ENCODE peak calls at places on chromosomes 1 and 21, in ten cellular contexts. One of them, this sample, is unnamed.

GRCh38 chr1:12359734-12360133 is 129.9 kb downstream of the VPS13D start:
- DNase-seq in heart right ventricle: no peak
- DNase-seq in lung: no peak
- DNase-seq in foreskin fibroblast: no peak
- DNase-seq in colonic mucosa: no peak
- DNase-seq in astrocyte of the spinal cord: no peak
- DNase-seq in cardiac muscle cell: peak; percentile 32
- DNase-seq in DND-41: no peak
- DNase-seq in dorsolateral prefrontal cortex: no peak
- DNase-seq in mammary epithelial cell: peak; percentile 9
- DNase-seq in this sample: no peak

GRCh38 chr1:109704173-109704572 is 7.9 kb upstream of the GSTM5 start:
- DNase-seq in mammary epithelial cell: no peak
- DNase-seq in astrocyte of the spinal cord: no peak
- DNase-seq in dorsolateral prefrontal cortex: no peak
- DNase-seq in foreskin fibroblast: no peak
- DNase-seq in cardiac muscle cell: no peak
- DNase-seq in lung: no peak
- DNase-seq in colonic mucosa: no peak
- DNase-seq in DND-41: no peak
- DNase-seq in heart right ventricle: no peak
- DNase-seq in this sample: no peak

GRCh38 chr21:43360441-43361126 is 66.3 kb downstream of the SIK1 start:
- DNase-seq in foreskin fibroblast: no peak
- DNase-seq in astrocyte of the spinal cord: no peak
- DNase-seq in cardiac muscle cell: no peak
- DNase-seq in lung: no peak
- DNase-seq in heart right ventricle: no peak
- DNase-seq in colonic mucosa: no peak
- DNase-seq in DND-41: no peak
- DNase-seq in mammary epithelial cell: no peak
- DNase-seq in dorsolateral prefrontal cortex: no peak
- DNase-seq in this sample: no peak

GRCh38 chr1:156551066-156551643 is 21.2 kb downstream of the IQGAP3 start:
- DNase-seq in heart right ventricle: no peak
- DNase-seq in astrocyte of the spinal cord: no peak
- DNase-seq in DND-41: no peak
- DNase-seq in mammary epithelial cell: no peak
- DNase-seq in lung: no peak
- DNase-seq in dorsolateral prefrontal cortex: no peak
- DNase-seq in cardiac muscle cell: no peak
- DNase-seq in colonic mucosa: no peak
- DNase-seq in foreskin fibroblast: peak; percentile 55
- DNase-seq in this sample: no peak

GRCh38 chr1:202944438-202944921 is 13.6 kb downstream of the ADIPOR1 start:
- DNase-seq in astrocyte of the spinal cord: no peak
- DNase-seq in foreskin fibroblast: no peak
- DNase-seq in lung: no peak
- DNase-seq in colonic mucosa: no peak
- DNase-seq in DND-41: no peak
- DNase-seq in dorsolateral prefrontal cortex: no peak
- DNase-seq in heart right ventricle: no peak
- DNase-seq in cardiac muscle cell: no peak
- DNase-seq in mammary epithelial cell: no peak
- DNase-seq in this sample: no peak

GRCh38 chr1:152047954-152048640 is 11.3 kb upstream of the S100A11 start:
- DNase-seq in dorsolateral prefrontal cortex: peak; percentile 44
- DNase-seq in foreskin fibroblast: peak; percentile 99
- DNase-seq in mammary epithelial cell: peak; percentile 99
- DNase-seq in cardiac muscle cell: peak; percentile 88
- DNase-seq in astrocyte of the spinal cord: peak; percentile 99
- DNase-seq in heart right ventricle: peak; percentile 91
- DNase-seq in colonic mucosa: peak; percentile 92
- DNase-seq in DND-41: peak; percentile 90
- DNase-seq in lung: peak; percentile 93
- DNase-seq in this sample: peak; percentile 97

GRCh38 chr1:60874703-60875102 is 207.7 kb upstream of the NFIA start:
- DNase-seq in dorsolateral prefrontal cortex: no peak
- DNase-seq in DND-41: no peak
- DNase-seq in astrocyte of the spinal cord: peak; percentile 70
- DNase-seq in lung: no peak
- DNase-seq in mammary epithelial cell: peak; percentile 85
- DNase-seq in colonic mucosa: no peak
- DNase-seq in cardiac muscle cell: no peak
- DNase-seq in heart right ventricle: no peak
- DNase-seq in foreskin fibroblast: peak; percentile 92
- DNase-seq in this sample: no peak

GRCh38 chr1:94636625-94637024 is 95.1 kb upstream of the F3 start:
- DNase-seq in heart right ventricle: no peak
- DNase-seq in DND-41: no peak
- DNase-seq in lung: no peak
- DNase-seq in foreskin fibroblast: peak; percentile 71
- DNase-seq in colonic mucosa: no peak
- DNase-seq in cardiac muscle cell: no peak
- DNase-seq in astrocyte of the spinal cord: no peak
- DNase-seq in dorsolateral prefrontal cortex: no peak
- DNase-seq in mammary epithelial cell: peak; percentile 53
- DNase-seq in this sample: no peak

GRCh38 chr1:178011101-178011828 is 41.4 kb upstream of the SEC16B start:
- DNase-seq in lung: no peak
- DNase-seq in cardiac muscle cell: no peak
- DNase-seq in DND-41: no peak
- DNase-seq in astrocyte of the spinal cord: peak; percentile 36
- DNase-seq in dorsolateral prefrontal cortex: no peak
- DNase-seq in colonic mucosa: no peak
- DNase-seq in heart right ventricle: no peak
- DNase-seq in mammary epithelial cell: peak; percentile 89
- DNase-seq in foreskin fibroblast: peak; percentile 70
- DNase-seq in this sample: no peak

GRCh38 chr1:185533596-185533995 is 200.6 kb upstream of the HMCN1 start:
- DNase-seq in cardiac muscle cell: peak; percentile 2
- DNase-seq in heart right ventricle: no peak
- DNase-seq in mammary epithelial cell: no peak
- DNase-seq in colonic mucosa: no peak
- DNase-seq in lung: no peak
- DNase-seq in DND-41: no peak
- DNase-seq in foreskin fibroblast: no peak
- DNase-seq in dorsolateral prefrontal cortex: no peak
- DNase-seq in astrocyte of the spinal cord: no peak
- DNase-seq in this sample: no peak

GRCh38 chr1:61198554-61198953 is 116.2 kb downstream of the NFIA start:
- DNase-seq in heart right ventricle: no peak
- DNase-seq in astrocyte of the spinal cord: no peak
- DNase-seq in mammary epithelial cell: no peak
- DNase-seq in cardiac muscle cell: no peak
- DNase-seq in colonic mucosa: no peak
- DNase-seq in dorsolateral prefrontal cortex: no peak
- DNase-seq in DND-41: no peak
- DNase-seq in foreskin fibroblast: no peak
- DNase-seq in lung: no peak
- DNase-seq in this sample: no peak

GRCh38 chr1:212914789-212915188 is 35.6 kb upstream of the VASH2 start:
- DNase-seq in lung: no peak
- DNase-seq in astrocyte of the spinal cord: no peak
- DNase-seq in mammary epithelial cell: no peak
- DNase-seq in foreskin fibroblast: no peak
- DNase-seq in heart right ventricle: no peak
- DNase-seq in DND-41: no peak
- DNase-seq in cardiac muscle cell: no peak
- DNase-seq in dorsolateral prefrontal cortex: no peak
- DNase-seq in colonic mucosa: no peak
- DNase-seq in this sample: no peak

DNA sequence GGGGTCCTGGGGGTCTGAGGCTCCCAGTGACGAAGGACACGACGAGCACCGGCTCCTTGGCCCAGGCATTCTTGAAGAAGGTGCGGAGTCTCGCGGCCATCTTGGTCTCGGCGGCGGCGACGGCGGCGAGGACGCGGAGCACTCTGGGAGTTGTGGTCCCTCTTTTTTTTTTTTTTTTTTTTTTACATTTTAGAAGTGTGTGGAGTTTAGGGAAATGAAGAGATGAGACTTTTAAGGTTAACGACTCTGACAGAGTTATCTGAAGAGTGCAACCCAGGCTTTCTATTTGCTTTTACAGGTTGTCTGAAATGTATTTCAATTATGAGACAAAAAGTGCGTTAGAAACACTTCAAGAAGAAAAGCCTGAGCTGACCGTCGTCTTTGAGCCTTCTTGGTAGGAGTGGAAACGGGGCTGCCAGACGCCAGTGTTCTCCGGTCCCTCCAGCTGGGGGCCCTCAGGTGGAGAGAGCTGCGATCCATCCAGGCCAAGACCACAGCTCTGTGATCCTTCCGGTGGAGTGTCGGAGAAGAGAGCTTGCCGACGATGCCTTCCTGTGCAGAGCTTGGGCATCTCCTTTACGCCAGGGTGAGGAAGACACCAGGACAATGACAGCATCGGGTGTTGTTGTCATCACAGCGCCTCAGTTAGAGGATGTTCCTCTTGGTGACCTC is 9.7 kb downstream of the OR2B11 start:
- DNase-seq in DND-41: no peak
- DNase-seq in dorsolateral prefrontal cortex: peak; percentile 66
- DNase-seq in lung: peak; percentile 59
- DNase-seq in mammary epithelial cell: peak; percentile 31
- DNase-seq in cardiac muscle cell: peak; percentile 63
- DNase-seq in foreskin fibroblast: peak; percentile 83
- DNase-seq in heart right ventricle: peak; percentile 57
- DNase-seq in astrocyte of the spinal cord: peak; percentile 75
- DNase-seq in colonic mucosa: peak; percentile 56
- DNase-seq in this sample: peak; percentile 86
- TF ChIP-seq CTCF in DND-41: no peak
- TF ChIP-seq CTCF in dorsolateral prefrontal cortex: peak; percentile 7
- TF ChIP-seq CTCF in lung: no peak
- TF ChIP-seq CTCF in mammary epithelial cell: no peak
- TF ChIP-seq CTCF in cardiac muscle cell: no peak
- TF ChIP-seq CTCF in foreskin fibroblast: no peak
- TF ChIP-seq CTCF in heart right ventricle: no peak
- TF ChIP-seq CTCF in astrocyte of the spinal cord: no peak
- TF ChIP-seq CTCF in colonic mucosa: no peak
- TF ChIP-seq CTCF in this sample: no peak

DNA sequence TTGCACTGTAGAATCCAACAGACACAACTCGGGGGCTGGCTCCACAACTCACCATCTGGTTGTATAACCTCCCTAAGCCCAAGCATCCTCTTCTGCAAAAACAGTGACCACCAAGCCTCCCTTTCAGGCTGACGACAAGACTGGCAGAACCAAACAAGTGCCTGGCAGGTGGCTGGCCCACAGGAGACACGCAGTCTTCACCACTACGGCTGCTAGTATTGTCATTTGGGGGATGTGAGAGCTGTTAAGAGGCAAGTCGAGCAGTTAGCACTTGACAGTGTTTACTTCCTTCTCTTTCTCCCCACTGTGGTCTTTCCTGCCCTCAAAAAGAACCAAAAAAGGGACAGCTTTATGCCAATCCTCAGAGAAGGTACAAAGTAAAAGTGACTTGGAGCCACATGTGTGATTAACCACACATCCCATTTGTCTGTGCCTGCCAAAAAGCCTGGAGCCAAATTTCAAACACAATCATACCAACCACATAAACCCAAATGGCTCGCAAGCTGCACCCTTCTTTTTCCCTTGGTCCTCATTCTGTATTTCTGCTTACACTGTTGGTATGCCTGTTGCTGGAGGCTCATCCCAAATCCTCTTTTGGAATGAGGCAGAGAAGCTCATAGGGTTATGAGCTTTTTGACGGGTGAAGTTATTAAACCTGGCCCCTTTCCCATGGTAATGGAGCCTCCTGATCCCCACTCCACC is 94.1 kb downstream of the TGFBR3 start:
- DNase-seq in lung: no peak
- DNase-seq in DND-41: peak; percentile 52
- DNase-seq in heart right ventricle: no peak
- DNase-seq in cardiac muscle cell: no peak
- DNase-seq in colonic mucosa: no peak
- DNase-seq in mammary epithelial cell: no peak
- DNase-seq in foreskin fibroblast: peak; percentile 59
- DNase-seq in dorsolateral prefrontal cortex: no peak
- DNase-seq in astrocyte of the spinal cord: no peak
- DNase-seq in this sample: no peak
- H3K4me3 ChIP-seq in lung: no peak overlapping the region
- H3K4me3 ChIP-seq in DND-41: no peak overlapping the region
- H3K4me3 ChIP-seq in heart right ventricle: no peak overlapping the region
- H3K4me3 ChIP-seq in cardiac muscle cell: no peak overlapping the region
- H3K4me3 ChIP-seq in colonic mucosa: no peak overlapping the region
- H3K4me3 ChIP-seq in mammary epithelial cell: no peak overlapping the region
- H3K4me3 ChIP-seq in foreskin fibroblast: no peak overlapping the region
- H3K4me3 ChIP-seq in dorsolateral prefrontal cortex: no peak overlapping the region
- H3K4me3 ChIP-seq in astrocyte of the spinal cord: no peak overlapping the region
- H3K4me3 ChIP-seq in this sample: no peak overlapping the region

GRCh38 chr1:161863549-161863948 is 97.4 kb downstream of the ATF6 start:
- DNase-seq in colonic mucosa: no peak
- DNase-seq in dorsolateral prefrontal cortex: no peak
- DNase-seq in lung: no peak
- DNase-seq in mammary epithelial cell: no peak
- DNase-seq in heart right ventricle: no peak
- DNase-seq in astrocyte of the spinal cord: no peak
- DNase-seq in DND-41: no peak
- DNase-seq in cardiac muscle cell: no peak
- DNase-seq in foreskin fibroblast: no peak
- DNase-seq in this sample: no peak

GRCh38 chr1:161869291-161869690 is 103.2 kb downstream of the ATF6 start:
- DNase-seq in mammary epithelial cell: no peak
- DNase-seq in dorsolateral prefrontal cortex: no peak
- DNase-seq in colonic mucosa: no peak
- DNase-seq in DND-41: no peak
- DNase-seq in lung: no peak
- DNase-seq in astrocyte of the spinal cord: no peak
- DNase-seq in cardiac muscle cell: no peak
- DNase-seq in foreskin fibroblast: no peak
- DNase-seq in heart right ventricle: no peak
- DNase-seq in this sample: no peak

DNA sequence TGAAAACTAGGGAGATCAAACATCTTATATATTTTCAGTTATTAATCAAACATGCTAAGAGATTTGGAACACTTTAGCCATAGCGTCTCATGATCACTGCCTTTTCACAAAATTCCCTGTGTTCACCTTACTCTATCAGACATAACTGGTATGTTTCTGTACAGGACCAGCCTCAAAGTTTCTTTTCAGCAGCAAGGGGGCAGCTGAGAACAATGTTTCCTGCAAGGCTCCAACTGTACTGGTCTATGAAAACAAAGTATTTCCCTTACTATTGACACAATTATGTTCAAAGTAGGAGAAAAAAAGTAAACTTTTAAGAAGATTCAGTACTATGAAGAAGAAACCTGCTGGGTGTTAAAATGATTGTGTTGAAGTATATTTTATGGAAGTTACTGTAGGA is 98.5 kb downstream of the ATF6 start:
- DNase-seq in foreskin fibroblast: peak; percentile 59
- DNase-seq in DND-41: no peak
- DNase-seq in heart right ventricle: peak; percentile 11
- DNase-seq in colonic mucosa: no peak
- DNase-seq in mammary epithelial cell: no peak
- DNase-seq in lung: no peak
- DNase-seq in dorsolateral prefrontal cortex: no peak
- DNase-seq in astrocyte of the spinal cord: peak; percentile 66
- DNase-seq in cardiac muscle cell: peak; percentile 8
- DNase-seq in this sample: no peak
- TF ChIP-seq CTCF in foreskin fibroblast: peak; percentile 39
- TF ChIP-seq CTCF in DND-41: peak; percentile 11
- TF ChIP-seq CTCF in heart right ventricle: peak; percentile 23
- TF ChIP-seq CTCF in colonic mucosa: no peak
- TF ChIP-seq CTCF in mammary epithelial cell: peak; percentile 29
- TF ChIP-seq CTCF in lung: no peak
- TF ChIP-seq CTCF in dorsolateral prefrontal cortex: peak; percentile 36
- TF ChIP-seq CTCF in astrocyte of the spinal cord: peak; percentile 61
- TF ChIP-seq CTCF in cardiac muscle cell: peak; percentile 44
- TF ChIP-seq CTCF in this sample: no peak

GRCh38 chr21:45455321-45456013 is 50.5 kb downstream of the COL18A1 start:
- DNase-seq in heart right ventricle: no peak
- DNase-seq in colonic mucosa: no peak
- DNase-seq in mammary epithelial cell: peak; percentile 49
- DNase-seq in DND-41: no peak
- DNase-seq in astrocyte of the spinal cord: peak; percentile 52
- DNase-seq in foreskin fibroblast: peak; percentile 30
- DNase-seq in cardiac muscle cell: no peak
- DNase-seq in lung: no peak
- DNase-seq in dorsolateral prefrontal cortex: no peak
- DNase-seq in this sample: peak; percentile 72
- H3K4me3 ChIP-seq in heart right ventricle: peak overlapping the region; percentile 35
- H3K4me3 ChIP-seq in colonic mucosa: peak overlapping the region; percentile 10
- H3K4me3 ChIP-seq in mammary epithelial cell: no peak overlapping the region
- H3K4me3 ChIP-seq in DND-41: no peak overlapping the region
- H3K4me3 ChIP-seq in astrocyte of the spinal cord: no peak overlapping the region
- H3K4me3 ChIP-seq in foreskin fibroblast: no peak overlapping the region
- H3K4me3 ChIP-seq in cardiac muscle cell: no peak overlapping the region
- H3K4me3 ChIP-seq in lung: no peak overlapping the region
- H3K4me3 ChIP-seq in dorsolateral prefrontal cortex: peak overlapping the region; percentile 13
- H3K4me3 ChIP-seq in this sample: no peak overlapping the region

This sample was measured in spleen.